ENCODE peak calls at places on chromosomes 6 and 20, in ten cellular contexts. T is GM23338; G is astrocyte; W is upper lobe of right lung; I is CD8-positive, alpha-beta T cell; U is psoas muscle; O is cardiac muscle cell; Z is ovary; Q is body of pancreas; C is fibroblast of pulmonary artery. L is an unnamed sample.

GRCh38 chr6:83536034-83536646 is 23.8 kb downstream of the PRSS35 start:
- DNase-seq in G (peak; percentile 10), W (no peak), Z (peak; percentile 39), T (peak; percentile 86), U (no peak), Q (peak; percentile 65), I (peak; percentile 35), C (peak; percentile 69), O (peak; percentile 69), L (peak; percentile 51)

GRCh38 chr20:53707341-53708102 is 113.9 kb upstream of the ZNF217 start:
- DNase-seq in U (no peak), I (no peak), G (peak; percentile 57), Z (no peak), W (no peak), T (peak; percentile 36), Q (no peak), C (no peak), O (no peak), L (peak; percentile 37)

GRCh38 chr20:63047946-63048345 is 41.2 kb upstream of the BHLHE23 start:
- DNase-seq in I (no peak), C (no peak), Z (no peak), W (no peak), Q (no peak), G (no peak), O (no peak), T (no peak), U (no peak), L (no peak)

GRCh38 chr20:21191839-21192238 is 66.0 kb downstream of the KIZ start:
- DNase-seq in G (no peak), U (no peak), W (no peak), Z (peak; percentile 53), C (peak; percentile 20), O (peak; percentile 21), Q (no peak), I (no peak), T (peak; percentile 92), L (no peak)

GRCh38 chr6:63492476-63492875 is 79.8 kb upstream of the LOC128125822 start:
- DNase-seq in Q (peak; percentile 22), C (no peak), W (no peak), G (no peak), T (no peak), U (no peak), Z (no peak), O (no peak), I (no peak), L (no peak)

GRCh38 chr20:62820208-62820961 is 3.5 kb downstream of the COL9A3 start:
- DNase-seq in I (no peak), Z (no peak), W (no peak), G (no peak), O (no peak), U (no peak), C (no peak), T (no peak), Q (no peak), L (no peak)

GRCh38 chr6:11202513-11203305 is 29.8 kb downstream of the NEDD9 start:
- DNase-seq in Q (peak; percentile 51), G (peak; percentile 23), U (no peak), I (no peak), Z (no peak), T (peak; percentile 70), O (no peak), W (no peak), C (no peak), L (no peak)

GRCh38 chr6:70108230-70108629 is 194.7 kb downstream of the COL9A1 start:
- DNase-seq in Z (no peak), Q (no peak), C (peak; percentile 64), T (peak; percentile 57), U (no peak), W (no peak), G (peak; percentile 4), I (no peak), O (peak; percentile 41), L (peak; percentile 29)

GRCh38 chr6:149924206-149924932 is 1.4 kb upstream of the RAET1G start:
- DNase-seq in C (no peak), I (no peak), O (no peak), T (no peak), W (peak; percentile 40), Q (no peak), G (no peak), Z (peak; percentile 13), U (no peak), L (no peak)

GRCh38 chr6:75349262-75349984 is 64.8 kb upstream of the TMEM30A start:
- DNase-seq in O (peak; percentile 86), G (peak; percentile 42), I (no peak), Z (peak; percentile 28), T (peak; percentile 74), C (peak; percentile 72), Q (peak; percentile 66), W (peak; percentile 76), U (peak; percentile 21), L (no peak)
- H3K4me3 ChIP-seq in O (peak overlapping the region; percentile 11), G (peak overlapping the region; percentile 53), I (no peak overlapping the region), Z (peak overlapping the region; percentile 33), T (peak overlapping the region; percentile 58), C (peak overlapping the region; percentile 49), Q (no peak overlapping the region), W (peak overlapping the region; percentile 35), U (peak overlapping the region; percentile 47), L (no peak overlapping the region)

GRCh38 chr6:3226422-3227362 is 761 bp downstream of the TUBB2B start:
- DNase-seq in I (peak; percentile 38), O (peak; percentile 52), C (no peak), G (peak; percentile 57), T (peak; percentile 73), Z (peak; percentile 32), Q (peak; percentile 32), W (peak; percentile 69), U (peak; percentile 27), L (no peak)

GRCh38 chr6:3229566-3230274 is 2.3 kb upstream of the TUBB2B start:
- DNase-seq in U (no peak), I (peak; percentile 31), Q (no peak), W (no peak), G (no peak), O (peak; percentile 46), T (peak; percentile 81), C (no peak), Z (no peak), L (no peak)

GRCh38 chr6:3228791-3229565 is 1.5 kb upstream of the TUBB2B start:
- DNase-seq in Z (peak; percentile 21), C (no peak), U (no peak), T (peak; percentile 78), W (peak; percentile 69), O (peak; percentile 53), I (peak; percentile 28), Q (no peak), G (no peak), L (no peak)

GRCh38 chr6:3227363-3228045 is at the start of gene TUBB2B:
- DNase-seq in Q (peak; percentile 60), C (no peak), T (peak; percentile 96), O (peak; percentile 85), Z (peak; percentile 33), W (no peak), G (peak; percentile 42), U (peak; percentile 36), I (no peak), L (no peak)

DNA sequence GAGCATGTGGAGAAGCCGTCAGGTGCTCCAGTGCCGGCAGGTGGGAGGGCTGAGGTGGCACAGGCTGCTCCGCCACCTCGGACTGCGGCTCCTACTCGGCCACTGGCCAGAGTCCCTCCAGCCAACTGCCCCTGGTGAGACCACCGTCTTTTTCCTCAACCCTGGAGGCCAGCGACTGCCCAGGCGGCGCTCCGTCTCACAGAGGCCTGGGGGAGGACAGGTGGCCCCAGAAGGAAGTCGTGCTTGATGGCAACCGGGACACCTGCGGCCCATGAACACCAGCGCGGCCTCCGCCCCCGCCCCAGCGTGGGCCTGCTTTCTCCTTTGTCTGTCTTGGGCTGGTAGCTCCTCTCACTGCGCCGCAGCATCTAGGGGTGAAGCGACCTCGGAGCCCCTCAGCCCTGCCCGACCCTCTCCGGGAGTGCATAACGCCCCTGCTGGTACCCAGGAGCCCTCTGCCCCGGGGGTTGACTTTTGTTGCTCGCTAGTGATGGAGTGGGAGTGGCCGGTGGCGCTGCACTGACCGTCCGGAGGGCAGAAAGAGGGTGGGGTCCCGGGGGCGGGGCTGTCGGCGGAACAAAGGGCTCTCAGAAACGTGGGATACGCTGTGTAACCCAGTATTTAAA is 706 bp upstream of the TUBB2B start:
- DNase-seq in G (no peak), Q (peak; percentile 59), W (no peak), I (peak; percentile 19), O (no peak), Z (peak; percentile 26), T (peak; percentile 88), C (no peak), U (no peak), L (no peak)
- H3K4me3 ChIP-seq in G (peak overlapping the region; percentile 33), Q (peak overlapping the region; percentile 2), W (peak overlapping the region; percentile 25), I (peak overlapping the region; percentile 20), O (peak overlapping the region; percentile 45), Z (peak overlapping the region; percentile 19), T (peak overlapping the region; percentile 93), C (no peak overlapping the region), U (peak overlapping the region; percentile 64), L (no peak overlapping the region)

DNA sequence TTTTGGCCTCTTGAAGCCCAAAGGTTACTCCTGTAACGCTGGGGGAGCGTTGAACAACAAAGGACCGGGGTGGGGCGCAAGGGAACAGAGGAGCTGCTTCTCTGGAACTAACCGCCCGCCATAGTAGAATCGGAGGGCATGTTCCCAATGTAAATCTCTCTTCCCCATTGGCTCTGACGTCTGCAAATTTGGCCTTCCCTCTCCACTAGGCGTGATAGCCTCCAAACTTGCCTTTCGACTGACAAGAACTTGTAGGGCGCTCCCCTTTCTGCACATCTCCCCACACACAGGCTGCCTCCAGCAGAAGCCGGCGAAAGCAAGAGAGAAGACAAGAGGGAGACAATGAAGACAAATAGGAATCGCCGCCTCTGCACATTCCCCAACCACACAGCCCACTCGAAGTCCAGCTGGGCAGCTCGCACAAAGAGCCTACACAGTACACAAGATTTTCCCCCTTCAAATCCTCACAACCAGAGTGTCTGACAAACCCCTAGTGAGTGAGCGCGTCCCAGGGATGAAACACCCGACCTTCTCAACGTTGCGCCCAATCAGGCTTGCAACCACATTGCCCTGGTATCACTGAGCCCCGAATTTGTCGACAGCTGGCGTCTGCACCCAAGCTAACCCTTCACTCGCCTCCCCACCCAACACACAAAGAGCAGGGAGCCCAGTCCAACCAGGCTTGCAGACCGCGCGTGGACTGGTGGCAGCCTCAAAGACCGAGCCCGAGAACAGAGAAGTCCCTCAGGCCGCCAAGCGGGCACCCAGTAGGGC is 1.5 kb upstream of the COL12A1 start:
- DNase-seq in U (peak; percentile 20), I (no peak), Z (peak; percentile 40), T (peak; percentile 60), Q (no peak), G (peak; percentile 47), W (no peak), O (no peak), C (peak; percentile 39), L (no peak)
- H3K4me3 ChIP-seq in U (peak overlapping the region; percentile 68), I (no peak overlapping the region), Z (no peak overlapping the region), T (peak overlapping the region; percentile 80), Q (no peak overlapping the region), G (peak overlapping the region; percentile 99), W (no peak overlapping the region), O (no peak overlapping the region), C (peak overlapping the region; percentile 67), L (no peak overlapping the region)

DNA sequence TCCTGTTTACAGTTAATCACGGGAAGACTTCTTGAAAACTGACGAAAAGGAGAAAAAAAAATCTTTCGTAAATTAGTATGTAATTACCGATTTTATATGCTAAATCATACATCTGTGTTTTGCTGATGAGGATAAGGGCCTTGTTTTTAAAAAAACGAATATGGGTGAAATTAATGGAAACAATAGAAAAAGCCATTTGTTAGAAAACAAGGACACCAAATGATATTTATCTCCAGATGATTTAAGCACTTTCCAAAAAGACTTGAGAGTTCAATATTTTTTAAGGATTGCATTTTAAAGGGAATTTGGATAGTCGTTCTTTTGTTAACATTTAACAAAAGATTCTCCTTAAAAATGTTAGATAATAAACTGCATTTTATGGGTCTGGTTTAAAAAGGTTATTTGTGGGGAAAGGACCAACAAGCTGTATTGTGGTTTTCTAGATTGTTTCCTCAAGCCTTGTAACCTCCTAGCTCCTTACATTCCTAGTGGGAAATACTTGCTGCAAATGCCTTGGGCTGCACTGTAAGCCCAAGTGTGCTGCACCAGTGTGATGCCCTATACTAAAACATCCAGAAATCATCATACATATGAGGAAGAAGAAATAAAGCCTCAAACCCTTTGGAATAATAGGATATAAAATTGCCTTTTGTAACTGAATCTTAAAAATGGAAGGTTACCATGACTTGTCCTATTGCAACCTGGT is 1.5 kb upstream of the PHIP start:
- DNase-seq in G (peak; percentile 27), O (peak; percentile 24), Z (no peak), I (no peak), Q (no peak), T (peak; percentile 49), C (peak; percentile 35), U (no peak), W (no peak), L (no peak)
- H3K4me3 ChIP-seq in G (peak overlapping the region; percentile 96), O (peak overlapping the region; percentile 93), Z (peak overlapping the region; percentile 97), I (peak overlapping the region; percentile 80), Q (peak overlapping the region; percentile 92), T (peak overlapping the region; percentile 72), C (peak overlapping the region; percentile 75), U (peak overlapping the region; percentile 89), W (peak overlapping the region; percentile 90), L (peak overlapping the region; percentile 80)